ENCODE peak calls at places on chromosomes 6 and 20, in nine cellular contexts. Q, H, U, M, K, F, C, V and S are unnamed samples.

GRCh38 chr6:105357147-105357546 is 45.7 kb downstream of the PREP start:
- DNase-seq in V (no peak), F (no peak), Q (no peak), U (no peak), H (no peak), K (no peak), C (no peak), M (no peak), S (no peak)

GRCh38 chr20:32625996-32626395 is 40.9 kb upstream of the NOL4L start:
- DNase-seq in H (no peak), K (no peak), C (no peak), U (no peak), M (no peak), V (no peak), Q (no peak), F (no peak), S (no peak)

GRCh38 chr20:51497542-51498467 is 44.7 kb downstream of the NFATC2 start:
- DNase-seq in U (no peak), F (no peak), K (no peak), V (no peak), C (no peak), M (peak; percentile 49), H (peak; percentile 26), Q (peak; percentile 35), S (peak; percentile 74)

GRCh38 chr20:38727602-38728236 is 3.4 kb downstream of the SLC32A1 start:
- DNase-seq in Q (no peak), M (no peak), U (no peak), V (no peak), H (no peak), C (no peak), F (no peak), K (no peak), S (no peak)

GRCh38 chr6:170347091-170347490 is 40.5 kb downstream of the FAM120B start:
- DNase-seq in U (no peak), F (no peak), H (no peak), K (no peak), C (no peak), M (no peak), V (no peak), Q (peak; percentile 68), S (no peak)

GRCh38 chr6:12483712-12484111 is 193.6 kb downstream of the EDN1 start:
- DNase-seq in C (no peak), K (peak; percentile 86), F (no peak), Q (peak; percentile 91), M (peak; percentile 99), U (no peak), V (no peak), H (no peak), S (no peak)

GRCh38 chr6:160427312-160428068 is 79.3 kb downstream of the SLC22A3 start:
- DNase-seq in Q (no peak), V (no peak), K (no peak), U (no peak), F (no peak), H (no peak), M (peak; percentile 16), C (no peak), S (no peak)

GRCh38 chr20:14337400-14338171 is at the start of gene FLRT3:
- DNase-seq in C (peak; percentile 87), V (peak; percentile 78), K (peak; percentile 96), H (no peak), U (peak; percentile 75), M (peak; percentile 96), Q (peak; percentile 98), F (no peak), S (no peak)

GRCh38 chr6:167933847-167934246 is 63.6 kb upstream of the KIF25 start:
- DNase-seq in C (no peak), Q (no peak), H (no peak), M (no peak), U (no peak), V (no peak), F (no peak), K (no peak), S (no peak)